ENCODE peak calls at places on chromosomes 2 and 18, in four cellular contexts. One of them, this sample, is unnamed.

GRCh38 chr2:20425371-20425881 is 21.4 kb upstream of the RHOB start:
- DNase-seq in mesothelial cell of epicardium: no peak
- DNase-seq in T-helper 2 cell: no peak
- DNase-seq in EL: peak; percentile 44
- DNase-seq in this sample: no peak

GRCh38 chr2:109139002-109139401 is 10.0 kb downstream of the SH3RF3 start:
- DNase-seq in T-helper 2 cell: no peak
- DNase-seq in mesothelial cell of epicardium: no peak
- DNase-seq in EL: no peak
- DNase-seq in this sample: no peak

GRCh38 chr2:25375989-25376545 is 34.3 kb upstream of the DNMT3A start:
- DNase-seq in EL: no peak
- DNase-seq in T-helper 2 cell: no peak
- DNase-seq in mesothelial cell of epicardium: no peak
- DNase-seq in this sample: no peak

GRCh38 chr2:64127119-64127518 is 17.1 kb downstream of the PELI1 start:
- DNase-seq in EL: no peak
- DNase-seq in T-helper 2 cell: no peak
- DNase-seq in mesothelial cell of epicardium: no peak
- DNase-seq in this sample: no peak

GRCh38 chr2:27152102-27152795 is 3.4 kb downstream of the TCF23 start:
- DNase-seq in T-helper 2 cell: no peak
- DNase-seq in EL: no peak
- DNase-seq in mesothelial cell of epicardium: no peak
- DNase-seq in this sample: no peak

GRCh38 chr2:152098033-152098797 is 629 bp downstream of the CACNB4 start:
- DNase-seq in EL: peak; percentile 12
- DNase-seq in T-helper 2 cell: no peak
- DNase-seq in mesothelial cell of epicardium: no peak
- DNase-seq in this sample: peak; percentile 45

GRCh38 chr18:54964741-54965140 is 5.5 kb upstream of the CCDC68 start:
- DNase-seq in mesothelial cell of epicardium: no peak
- DNase-seq in T-helper 2 cell: no peak
- DNase-seq in EL: no peak
- DNase-seq in this sample: no peak

GRCh38 chr2:159165065-159165464 is 121.4 kb downstream of the WDSUB1 start:
- DNase-seq in EL: no peak
- DNase-seq in mesothelial cell of epicardium: no peak
- DNase-seq in T-helper 2 cell: no peak
- DNase-seq in this sample: no peak

GRCh38 chr2:200223385-200223784 is 83.1 kb upstream of the SPATS2L start:
- DNase-seq in EL: no peak
- DNase-seq in mesothelial cell of epicardium: no peak
- DNase-seq in T-helper 2 cell: no peak
- DNase-seq in this sample: no peak

GRCh38 chr2:608711-609110 is 68.5 kb downstream of the TMEM18 start:
- DNase-seq in EL: no peak
- DNase-seq in T-helper 2 cell: no peak
- DNase-seq in mesothelial cell of epicardium: no peak
- DNase-seq in this sample: no peak

GRCh38 chr2:39483530-39483929 is 46.4 kb upstream of the MAP4K3 start:
- DNase-seq in mesothelial cell of epicardium: no peak
- DNase-seq in EL: no peak
- DNase-seq in T-helper 2 cell: no peak
- DNase-seq in this sample: no peak

GRCh38 chr2:237692601-237693079 is 65.3 kb downstream of the LRRFIP1 start:
- DNase-seq in EL: peak; percentile 36
- DNase-seq in mesothelial cell of epicardium: no peak
- DNase-seq in T-helper 2 cell: no peak
- DNase-seq in this sample: no peak

GRCh38 chr2:98396745-98397355 is 47.8 kb upstream of the INPP4A start:
- DNase-seq in T-helper 2 cell: no peak
- DNase-seq in EL: no peak
- DNase-seq in mesothelial cell of epicardium: no peak
- DNase-seq in this sample: no peak

GRCh38 chr2:8622199-8622911 is 59.5 kb upstream of the ID2 start:
- DNase-seq in EL: no peak
- DNase-seq in mesothelial cell of epicardium: no peak
- DNase-seq in T-helper 2 cell: no peak
- DNase-seq in this sample: no peak

GRCh38 chr18:37710731-37711130 is 145.1 kb upstream of the CELF4 start:
- DNase-seq in EL: no peak
- DNase-seq in mesothelial cell of epicardium: no peak
- DNase-seq in T-helper 2 cell: no peak
- DNase-seq in this sample: no peak

GRCh38 chr18:28065793-28066186 is 111.1 kb downstream of the CDH2 start:
- DNase-seq in mesothelial cell of epicardium: no peak
- DNase-seq in EL: no peak
- DNase-seq in T-helper 2 cell: no peak
- DNase-seq in this sample: no peak